ENCODE peak calls at places on chromosome 4, in six cellular contexts. One of them, this sample, is unnamed.

GRCh38 chr4:182560358-182560757 is 317.2 kb downstream of the TENM3 start:
- DNase-seq in nucleus accumbens: no peak
- DNase-seq in nephron progenitor cell: peak
- DNase-seq in HT1080: peak
- DNase-seq in immature natural killer cell: no peak
- DNase-seq in coronary artery: no peak
- DNase-seq in this sample: no peak

GRCh38 chr4:174136013-174136412 is 147.5 kb downstream of the FBXO8 start:
- DNase-seq in HT1080: peak
- DNase-seq in coronary artery: no peak
- DNase-seq in nephron progenitor cell: no peak
- DNase-seq in immature natural killer cell: no peak
- DNase-seq in nucleus accumbens: no peak
- DNase-seq in this sample: no peak

GRCh38 chr4:52298444-52298843 is 247.3 kb downstream of the SPATA18 start:
- DNase-seq in immature natural killer cell: no peak
- DNase-seq in nucleus accumbens: no peak
- DNase-seq in nephron progenitor cell: no peak
- DNase-seq in coronary artery: no peak
- DNase-seq in HT1080: no peak
- DNase-seq in this sample: no peak

GRCh38 chr4:73661646-73662119 is 41.4 kb upstream of the RASSF6 start:
- DNase-seq in nephron progenitor cell: no peak
- DNase-seq in HT1080: peak
- DNase-seq in immature natural killer cell: no peak
- DNase-seq in nucleus accumbens: no peak
- DNase-seq in coronary artery: no peak
- DNase-seq in this sample: no peak

GRCh38 chr4:176799653-176800052 is 6.9 kb upstream of the VEGFC start:
- DNase-seq in coronary artery: no peak
- DNase-seq in HT1080: no peak
- DNase-seq in immature natural killer cell: no peak
- DNase-seq in nephron progenitor cell: no peak
- DNase-seq in nucleus accumbens: no peak
- DNase-seq in this sample: no peak

GRCh38 chr4:182837831-182838230 is 79.4 kb downstream of the DCTD start:
- DNase-seq in HT1080: no peak
- DNase-seq in coronary artery: no peak
- DNase-seq in immature natural killer cell: no peak
- DNase-seq in nucleus accumbens: no peak
- DNase-seq in nephron progenitor cell: no peak
- DNase-seq in this sample: no peak

GRCh38 chr4:183586824-183587223 is 72.2 kb downstream of the RWDD4 start:
- DNase-seq in nucleus accumbens: no peak
- DNase-seq in coronary artery: no peak
- DNase-seq in HT1080: no peak
- DNase-seq in nephron progenitor cell: no peak
- DNase-seq in immature natural killer cell: no peak
- DNase-seq in this sample: no peak

GRCh38 chr4:142547974-142548373 is 298.1 kb downstream of the INPP4B start:
- DNase-seq in nucleus accumbens: no peak
- DNase-seq in HT1080: no peak
- DNase-seq in immature natural killer cell: no peak
- DNase-seq in coronary artery: no peak
- DNase-seq in nephron progenitor cell: no peak
- DNase-seq in this sample: no peak

GRCh38 chr4:4574792-4575191 is 32.9 kb upstream of the STX18 start:
- DNase-seq in nucleus accumbens: peak
- DNase-seq in HT1080: no peak
- DNase-seq in coronary artery: no peak
- DNase-seq in nephron progenitor cell: peak
- DNase-seq in immature natural killer cell: peak
- DNase-seq in this sample: no peak

GRCh38 chr4:77047037-77047436 is 28.8 kb downstream of the CCNI start:
- DNase-seq in coronary artery: no peak
- DNase-seq in HT1080: no peak
- DNase-seq in immature natural killer cell: no peak
- DNase-seq in nephron progenitor cell: no peak
- DNase-seq in nucleus accumbens: no peak
- DNase-seq in this sample: no peak

GRCh38 chr4:10371869-10372471 is 85.3 kb downstream of the ZNF518B start:
- DNase-seq in nucleus accumbens: no peak
- DNase-seq in immature natural killer cell: no peak
- DNase-seq in HT1080: peak
- DNase-seq in nephron progenitor cell: peak
- DNase-seq in coronary artery: no peak
- DNase-seq in this sample: no peak

GRCh38 chr4:13829457-13829856 is 201.9 kb upstream of the BOD1L1 start:
- DNase-seq in coronary artery: no peak
- DNase-seq in nephron progenitor cell: no peak
- DNase-seq in HT1080: peak
- DNase-seq in nucleus accumbens: no peak
- DNase-seq in immature natural killer cell: no peak
- DNase-seq in this sample: no peak

GRCh38 chr4:184279496-184280082 is 61.9 kb upstream of the ENPP6 start:
- DNase-seq in nucleus accumbens: no peak
- DNase-seq in nephron progenitor cell: no peak
- DNase-seq in coronary artery: no peak
- DNase-seq in immature natural killer cell: no peak
- DNase-seq in HT1080: no peak
- DNase-seq in this sample: no peak

GRCh38 chr4:188295899-188296298 is 156.7 kb downstream of the TRIML1 start:
- DNase-seq in coronary artery: no peak
- DNase-seq in nucleus accumbens: no peak
- DNase-seq in HT1080: peak
- DNase-seq in immature natural killer cell: no peak
- DNase-seq in nephron progenitor cell: no peak
- DNase-seq in this sample: no peak

GRCh38 chr4:147927377-147928137 is 195.7 kb downstream of the ARHGAP10 start:
- DNase-seq in nephron progenitor cell: no peak
- DNase-seq in HT1080: peak
- DNase-seq in nucleus accumbens: no peak
- DNase-seq in immature natural killer cell: no peak
- DNase-seq in coronary artery: no peak
- DNase-seq in this sample: no peak

GRCh38 chr4:149785686-149786431 is 29.8 kb downstream of the IQCM start:
- DNase-seq in HT1080: no peak
- DNase-seq in coronary artery: no peak
- DNase-seq in nucleus accumbens: no peak
- DNase-seq in nephron progenitor cell: no peak
- DNase-seq in immature natural killer cell: no peak
- DNase-seq in this sample: no peak

GRCh38 chr4:110959041-110959643 is 336.3 kb upstream of the PITX2 start:
- DNase-seq in coronary artery: no peak
- DNase-seq in nucleus accumbens: no peak
- DNase-seq in immature natural killer cell: no peak
- DNase-seq in HT1080: peak
- DNase-seq in nephron progenitor cell: no peak
- DNase-seq in this sample: no peak

GRCh38 chr4:138494931-138495330 is 252.8 kb upstream of the SLC7A11 start:
- DNase-seq in nephron progenitor cell: peak
- DNase-seq in HT1080: peak
- DNase-seq in nucleus accumbens: peak
- DNase-seq in immature natural killer cell: no peak
- DNase-seq in coronary artery: no peak
- DNase-seq in this sample: no peak

GRCh38 chr4:69523385-69524132 is 27.9 kb upstream of the UGT2B4 start:
- DNase-seq in HT1080: no peak
- DNase-seq in nucleus accumbens: no peak
- DNase-seq in nephron progenitor cell: no peak
- DNase-seq in immature natural killer cell: no peak
- DNase-seq in coronary artery: no peak
- DNase-seq in this sample: no peak

GRCh38 chr4:142615324-142615665 is 230.8 kb downstream of the INPP4B start:
- DNase-seq in HT1080: peak
- DNase-seq in immature natural killer cell: no peak
- DNase-seq in nucleus accumbens: no peak
- DNase-seq in coronary artery: no peak
- DNase-seq in nephron progenitor cell: no peak
- DNase-seq in this sample: no peak

GRCh38 chr4:144861471-144861870 is 215.5 kb downstream of the HHIP start:
- DNase-seq in coronary artery: no peak
- DNase-seq in nephron progenitor cell: no peak
- DNase-seq in nucleus accumbens: no peak
- DNase-seq in HT1080: no peak
- DNase-seq in immature natural killer cell: no peak
- DNase-seq in this sample: no peak

This sample was measured in type B pancreatic cell.